ENCODE peak calls at places on chromosomes 7 and 10, in four cellular contexts. M is uterus; F is CD8-positive, alpha-beta T cell; C is OCI-LY7. S is an unnamed sample.

GRCh38 chr7:64618785-64619456 is 47.0 kb upstream of the ZNF107 start:
- DNase-seq in M (no peak), F (no peak), C (peak), S (peak)

GRCh38 chr10:100372415-100373297 is 25.6 kb downstream of the SCD start:
- DNase-seq in M (no peak), F (no peak), C (no peak), S (no peak)

GRCh38 chr7:44223362-44224114 is 22.8 kb downstream of the YKT6 start:
- DNase-seq in M (no peak), F (no peak), C (no peak), S (peak)

GRCh38 chr7:464712-465461 is 54.8 kb downstream of the PDGFA start:
- DNase-seq in M (no peak), F (no peak), C (no peak), S (peak)

GRCh38 chr7:71694678-71695077 is 562.7 kb downstream of the GALNT17 start:
- DNase-seq in M (no peak), F (no peak), C (no peak), S (no peak)

GRCh38 chr7:129853661-129854268 is 99.0 kb downstream of the UBE2H start:
- DNase-seq in M (no peak), F (no peak), C (no peak), S (no peak)

GRCh38 chr7:46559194-46559576 is 638.1 kb upstream of the IGFBP3 start:
- DNase-seq in M (peak), F (no peak), C (no peak), S (no peak)

GRCh38 chr10:6379015-6379776 is 176.5 kb downstream of the PFKFB3 start:
- DNase-seq in M (no peak), F (no peak), C (no peak), S (no peak)

GRCh38 chr10:17817790-17818189 is 8.6 kb downstream of the MRC1 start:
- DNase-seq in M (no peak), F (no peak), C (no peak), S (no peak)

GRCh38 chr10:10605551-10606081 is 412.1 kb upstream of the CELF2 start:
- DNase-seq in M (peak), F (no peak), C (no peak), S (peak)

GRCh38 chr7:32108651-32109050 is 38.4 kb upstream of the PDE1C start:
- DNase-seq in M (no peak), F (no peak), C (no peak), S (no peak)

GRCh38 chr10:17005621-17006566 is 123.7 kb downstream of the CUBN start:
- DNase-seq in M (no peak), F (no peak), C (no peak), S (no peak)

GRCh38 chr7:5755704-5756131 is 25.7 kb downstream of the RNF216 start:
- DNase-seq in M (no peak), F (no peak), C (no peak), S (no peak)
- H3K4me3 ChIP-seq in M (no peak), F (no peak), C (no peak), S (no peak)

GRCh38 chr7:84492128-84492527 is 297.5 kb upstream of the SEMA3A start:
- DNase-seq in M (no peak), F (no peak), C (no peak), S (no peak)
- H3K4me3 ChIP-seq in M (no peak), F (no peak), C (no peak), S (no peak)

GRCh38 chr7:16804674-16805439 is at the start of gene AGR2:
- DNase-seq in M (no peak), F (no peak), C (no peak), S (no peak)
- H3K4me3 ChIP-seq in M (no peak), F (no peak), C (no peak), S (no peak)

DNA sequence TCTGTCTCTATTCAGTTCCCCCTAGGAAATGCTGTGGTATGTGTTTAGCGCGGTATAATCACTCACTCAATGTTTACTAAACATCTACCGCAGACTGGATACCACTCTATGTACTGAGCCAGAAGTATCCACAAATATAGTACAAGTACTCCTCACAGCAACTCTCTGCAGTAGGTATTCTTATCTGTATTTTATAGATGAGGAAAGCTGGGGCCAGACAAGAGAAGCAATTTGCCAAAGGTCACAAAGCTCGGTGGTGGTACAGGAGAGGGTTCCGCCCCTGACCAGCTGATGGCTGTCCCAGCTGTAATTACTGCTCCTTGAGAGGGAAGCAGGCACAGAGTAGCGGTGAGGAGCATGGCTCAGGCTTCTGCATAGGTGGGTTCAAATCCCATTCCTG is 184.1 kb downstream of the DOCK4 start:
- DNase-seq in M (no peak), F (no peak), C (no peak), S (no peak)
- H3K4me3 ChIP-seq in M (no peak), F (no peak), C (no peak), S (no peak)